ENCODE peak calls at places on chromosome 17, in five cellular contexts. S is fibroblast of villous mesenchyme, K is A673, X is fibroblast of lung, G is fibroblast of pulmonary artery. B is an unnamed sample.

GRCh38 chr17:68646626-68647526 is 45.7 kb upstream of the FAM20A start:
- DNase-seq in S (no peak), K (no peak), X (peak), G (peak), B (no peak)

GRCh38 chr17:83008526-83008925 is 70.9 kb upstream of the METRNL start:
- DNase-seq in S (no peak), K (no peak), X (no peak), G (no peak), B (no peak)

GRCh38 chr17:15900871-15901270 is 44.1 kb upstream of the ADORA2B start:
- DNase-seq in S (no peak), K (no peak), X (no peak), G (no peak), B (no peak)

GRCh38 chr17:62761884-62762283 is 46.2 kb downstream of the MARCHF10 start:
- DNase-seq in S (no peak), K (no peak), X (no peak), G (no peak), B (no peak)

GRCh38 chr17:200604-200985 is 19.1 kb upstream of the DOC2B start:
- DNase-seq in S (no peak), K (no peak), X (no peak), G (no peak), B (no peak)

GRCh38 chr17:78132086-78132676 is 1.6 kb downstream of the TMC8 start:
- DNase-seq in S (no peak), K (no peak), X (no peak), G (no peak), B (peak)

GRCh38 chr17:37488009-37488604 is 1.6 kb upstream of the DUSP14 start:
- DNase-seq in S (peak), K (peak), X (peak), G (peak), B (no peak)

GRCh38 chr17:40821536-40821935 is 878 bp downstream of the KRT10 start:
- DNase-seq in S (no peak), K (no peak), X (no peak), G (no peak), B (no peak)

GRCh38 chr17:15412606-15413005 is 54.8 kb downstream of the CDRT4 start:
- DNase-seq in S (no peak), K (no peak), X (no peak), G (no peak), B (no peak)

GRCh38 chr17:3536736-3537135 is 20.9 kb downstream of the TRPV3 start:
- DNase-seq in S (peak), K (no peak), X (no peak), G (no peak), B (no peak)

GRCh38 chr17:69592692-69593350 is 178.3 kb downstream of the MAP2K6 start:
- DNase-seq in S (peak), K (no peak), X (peak), G (peak), B (no peak)

GRCh38 chr17:71084219-71084618 is 914.9 kb downstream of the KCNJ2 start:
- DNase-seq in S (peak), K (peak), X (peak), G (peak), B (no peak)

GRCh38 chr17:68468334-68468733 is 11.0 kb upstream of the WIPI1 start:
- DNase-seq in S (peak), K (no peak), X (no peak), G (peak), B (no peak)

GRCh38 chr17:60601443-60602384 is 1.7 kb downstream of the PPM1D start:
- DNase-seq in S (peak), K (peak), X (peak), G (peak), B (peak)

GRCh38 chr17:416293-417206 is 63.9 kb upstream of the RPH3AL start:
- DNase-seq in S (no peak), K (no peak), X (no peak), G (no peak), B (peak)

GRCh38 chr17:77564278-77564920 is 394.1 kb upstream of the TNRC6C start:
- DNase-seq in S (no peak), K (no peak), X (no peak), G (no peak), B (no peak)

GRCh38 chr17:80919331-80920284 is 72.0 kb upstream of the CHMP6 start:
- DNase-seq in S (peak), K (no peak), X (no peak), G (peak), B (no peak)

GRCh38 chr17:43366809-43367587 is 31.8 kb upstream of the ARL4D start:
- DNase-seq in S (peak), K (no peak), X (no peak), G (no peak), B (no peak)
- H3K4me3 ChIP-seq in S (peak), K (no peak), X (peak), G (no peak), B (no peak)

DNA sequence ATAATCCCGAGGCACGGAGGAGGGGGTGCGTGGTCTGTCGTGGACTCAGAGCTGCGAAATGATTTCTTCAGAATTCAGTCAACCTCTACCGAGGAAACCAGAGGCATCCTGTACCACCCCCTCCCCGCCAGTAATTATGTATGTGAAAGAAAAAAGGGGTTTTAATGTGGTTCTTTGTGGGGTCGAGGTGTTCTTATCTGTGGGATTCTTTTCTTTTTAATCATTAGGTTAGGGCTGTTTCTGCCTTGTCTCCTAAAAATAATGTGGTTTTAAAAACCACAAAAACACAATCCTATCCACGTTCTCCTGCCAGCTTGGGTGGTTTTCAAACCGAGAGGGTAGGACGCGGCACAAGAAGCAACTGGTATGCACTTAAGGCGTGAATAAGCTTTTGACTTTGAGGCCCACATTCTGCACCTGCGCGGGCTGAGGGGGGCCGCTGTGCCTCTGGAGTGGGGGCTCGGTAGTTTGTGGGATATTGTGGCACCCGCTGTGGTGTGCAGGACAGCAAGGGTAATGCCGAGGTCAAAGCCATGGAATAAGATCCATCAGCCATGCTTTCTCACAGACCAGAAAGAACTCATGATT is 1.0 kb downstream of the SLC47A1 start:
- DNase-seq in S (peak), K (no peak), X (no peak), G (peak), B (no peak)
- H3K4me3 ChIP-seq in S (peak), K (peak), X (peak), G (peak), B (no peak)

GRCh38 chr17:56125830-56126819 is 27.1 kb upstream of the ANKFN1 start:
- DNase-seq in S (peak), K (peak), X (peak), G (peak), B (no peak)
- H3K4me3 ChIP-seq in S (no peak), K (no peak), X (no peak), G (no peak), B (no peak)

GRCh38 chr17:11276486-11276885 is 35.5 kb downstream of the SHISA6 start:
- DNase-seq in S (no peak), K (no peak), X (no peak), G (no peak), B (no peak)
- H3K4me3 ChIP-seq in S (no peak), K (no peak), X (no peak), G (no peak), B (no peak)

DNA sequence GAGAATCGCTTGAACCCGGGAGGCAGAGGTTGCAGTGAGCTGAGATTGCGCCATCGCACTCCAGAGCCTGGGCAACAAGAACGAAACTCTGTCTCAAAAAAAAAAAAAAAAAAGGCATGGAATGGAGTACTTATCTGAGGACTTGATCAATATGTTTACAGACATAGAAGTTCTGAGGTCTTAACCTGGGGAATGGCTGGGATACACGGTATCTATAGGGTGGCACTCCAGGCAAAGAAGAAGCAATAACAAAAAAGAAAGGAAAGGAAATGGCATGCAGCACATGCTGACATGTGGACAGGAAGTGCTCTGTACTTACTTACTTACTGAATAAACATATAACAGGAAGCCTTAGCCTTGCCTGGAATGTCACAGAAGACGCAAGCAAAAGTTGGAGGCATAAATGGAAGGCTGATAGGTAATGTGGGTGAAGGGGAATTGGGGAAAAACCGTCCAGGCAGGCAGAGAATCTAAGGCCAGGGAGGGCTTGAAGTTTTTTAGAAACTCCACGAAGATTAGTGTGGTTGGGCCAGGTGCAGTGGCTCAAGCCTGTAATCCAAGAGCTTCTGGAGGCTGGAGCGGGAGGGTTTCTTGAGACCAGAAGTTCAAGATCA is 10.1 kb upstream of the SPOP start:
- DNase-seq in S (peak), K (peak), X (peak), G (peak), B (peak)
- H3K4me3 ChIP-seq in S (no peak), K (no peak), X (no peak), G (no peak), B (no peak)

DNA sequence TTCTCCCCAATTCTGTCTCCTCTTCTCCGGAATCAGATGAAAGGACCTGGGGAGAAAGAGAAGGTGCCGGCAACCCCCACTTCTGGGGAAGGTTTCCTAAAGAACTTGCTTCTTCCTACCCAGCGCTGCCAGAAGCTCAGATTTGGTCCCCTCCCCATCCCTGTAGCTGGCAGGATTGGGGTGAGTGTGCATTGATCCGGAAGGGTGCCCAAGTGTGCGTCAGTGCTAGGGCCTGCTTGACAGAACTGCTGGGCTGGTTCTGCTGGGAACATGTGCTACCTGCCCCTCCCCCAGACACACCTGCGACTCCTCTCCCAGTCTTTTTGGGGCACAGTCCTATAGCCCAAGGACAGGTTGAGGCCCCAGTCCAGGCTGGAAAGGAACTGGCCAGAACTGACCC is 3.3 kb downstream of the ARL4D start:
- DNase-seq in S (no peak), K (no peak), X (no peak), G (no peak), B (no peak)
- H3K4me3 ChIP-seq in S (no peak), K (no peak), X (peak), G (peak), B (no peak)

DNA sequence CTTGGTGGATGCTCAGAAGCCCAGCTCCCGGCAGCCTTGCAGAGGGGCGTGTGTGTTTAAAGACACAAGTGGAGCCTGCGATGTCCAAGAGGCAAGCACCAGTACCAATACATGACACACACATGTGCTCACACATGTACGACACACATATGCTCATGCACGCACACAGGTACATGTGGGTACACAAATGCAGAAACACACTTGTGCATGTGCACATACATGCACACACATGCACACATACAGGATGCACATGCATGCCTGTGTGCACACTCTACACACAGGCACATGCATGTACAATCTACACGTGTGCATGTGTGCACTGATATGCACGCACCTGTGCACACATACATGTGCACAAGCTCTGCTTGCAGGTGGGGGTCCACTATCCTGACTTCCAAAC is 10.8 kb downstream of the RBFOX3 start:
- DNase-seq in S (no peak), K (no peak), X (no peak), G (no peak), B (no peak)
- H3K4me3 ChIP-seq in S (no peak), K (no peak), X (no peak), G (no peak), B (no peak)

GRCh38 chr17:57577751-57578607 is 167.1 kb downstream of the CCDC182 start:
- DNase-seq in S (peak), K (peak), X (peak), G (peak), B (no peak)
- H3K4me3 ChIP-seq in S (peak), K (peak), X (peak), G (peak), B (no peak)

DNA sequence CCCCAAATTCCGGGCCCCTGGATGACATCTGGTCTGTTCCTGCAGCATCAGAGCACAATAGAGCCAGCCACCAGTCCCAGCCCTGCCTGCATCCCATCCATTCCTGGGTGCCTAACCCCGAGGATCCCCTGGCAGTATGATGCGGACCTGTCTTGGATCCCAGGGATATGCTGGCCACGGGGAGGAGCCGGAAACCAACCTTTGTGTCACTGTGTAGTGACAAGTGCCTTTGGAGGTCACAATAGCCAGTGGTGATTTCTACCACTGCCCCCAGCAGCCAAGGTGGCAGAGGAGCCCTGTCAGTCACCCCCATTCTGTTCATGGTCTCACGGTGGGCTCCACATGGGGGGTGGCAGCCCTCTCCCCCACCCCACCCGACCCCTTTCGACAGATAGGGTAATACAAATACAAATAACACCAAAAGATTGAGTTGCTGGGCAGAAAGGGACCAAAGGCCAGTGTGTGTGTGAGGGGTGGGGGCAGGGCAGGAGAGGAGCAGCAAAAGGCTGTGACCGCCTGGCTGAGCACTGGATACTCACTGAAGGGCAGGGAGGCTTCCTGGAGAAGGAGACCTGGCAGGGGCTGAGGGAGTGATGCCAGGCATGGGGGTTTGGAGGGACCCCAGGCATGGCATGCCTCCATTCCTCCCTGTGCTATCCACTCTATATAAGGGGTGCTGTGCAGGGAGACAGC is 29.0 kb upstream of the MEOX1 start:
- DNase-seq in S (no peak), K (no peak), X (no peak), G (no peak), B (no peak)
- H3K4me3 ChIP-seq in S (no peak), K (no peak), X (no peak), G (no peak), B (no peak)